ENCODE peak calls at places on chromosomes 16 and 17, in four cellular contexts. One of them, this sample, is unnamed.

GRCh38 chr16:25838724-25839186 is 147.0 kb downstream of the HS3ST4 start:
- DNase-seq in effector memory CD4-positive, alpha-beta T cell: no peak
- DNase-seq in pulmonary artery endothelial cell: peak
- DNase-seq in glutamatergic neuron: no peak
- DNase-seq in this sample: no peak

GRCh38 chr16:17278988-17279387 is 191.8 kb downstream of the XYLT1 start:
- DNase-seq in effector memory CD4-positive, alpha-beta T cell: no peak
- DNase-seq in pulmonary artery endothelial cell: no peak
- DNase-seq in glutamatergic neuron: no peak
- DNase-seq in this sample: no peak

GRCh38 chr16:70422543-70422942 is 16.4 kb downstream of the ST3GAL2 start:
- DNase-seq in effector memory CD4-positive, alpha-beta T cell: no peak
- DNase-seq in pulmonary artery endothelial cell: no peak
- DNase-seq in glutamatergic neuron: no peak
- DNase-seq in this sample: no peak

GRCh38 chr17:13513039-13513405 is 88.7 kb downstream of the HS3ST3A1 start:
- DNase-seq in effector memory CD4-positive, alpha-beta T cell: no peak
- DNase-seq in pulmonary artery endothelial cell: no peak
- DNase-seq in glutamatergic neuron: no peak
- DNase-seq in this sample: no peak

GRCh38 chr17:33375783-33376182 is 82.7 kb upstream of the ASIC2 start:
- DNase-seq in effector memory CD4-positive, alpha-beta T cell: no peak
- DNase-seq in pulmonary artery endothelial cell: no peak
- DNase-seq in glutamatergic neuron: no peak
- DNase-seq in this sample: no peak

GRCh38 chr16:69286941-69287713 is 24.0 kb upstream of the VPS4A start:
- DNase-seq in effector memory CD4-positive, alpha-beta T cell: no peak
- DNase-seq in pulmonary artery endothelial cell: no peak
- DNase-seq in glutamatergic neuron: no peak
- DNase-seq in this sample: no peak

GRCh38 chr17:79947351-79948031 is 88.2 kb downstream of the TBC1D16 start:
- DNase-seq in effector memory CD4-positive, alpha-beta T cell: no peak
- DNase-seq in pulmonary artery endothelial cell: no peak
- DNase-seq in glutamatergic neuron: no peak
- DNase-seq in this sample: no peak

GRCh38 chr17:68435361-68435760 is 21.9 kb downstream of the WIPI1 start:
- DNase-seq in effector memory CD4-positive, alpha-beta T cell: no peak
- DNase-seq in pulmonary artery endothelial cell: no peak
- DNase-seq in glutamatergic neuron: no peak
- DNase-seq in this sample: no peak

GRCh38 chr16:78919852-78920251 is 680.7 kb downstream of the MAF start:
- DNase-seq in effector memory CD4-positive, alpha-beta T cell: no peak
- DNase-seq in pulmonary artery endothelial cell: no peak
- DNase-seq in glutamatergic neuron: no peak
- DNase-seq in this sample: no peak

GRCh38 chr17:61487161-61487654 is 35.0 kb downstream of the TBX4 start:
- DNase-seq in effector memory CD4-positive, alpha-beta T cell: no peak
- DNase-seq in pulmonary artery endothelial cell: no peak
- DNase-seq in glutamatergic neuron: no peak
- DNase-seq in this sample: no peak

GRCh38 chr16:1169285-1170075 is 16.6 kb downstream of the CACNA1H start:
- DNase-seq in effector memory CD4-positive, alpha-beta T cell: no peak
- DNase-seq in pulmonary artery endothelial cell: no peak
- DNase-seq in glutamatergic neuron: peak
- DNase-seq in this sample: no peak

GRCh38 chr17:41697122-41697962 is 8.7 kb downstream of the EIF1 start:
- DNase-seq in effector memory CD4-positive, alpha-beta T cell: no peak
- DNase-seq in pulmonary artery endothelial cell: no peak
- DNase-seq in glutamatergic neuron: no peak
- DNase-seq in this sample: no peak

GRCh38 chr16:23847938-23848337 is 12.2 kb downstream of the PRKCB start:
- DNase-seq in effector memory CD4-positive, alpha-beta T cell: peak
- DNase-seq in pulmonary artery endothelial cell: no peak
- DNase-seq in glutamatergic neuron: no peak
- DNase-seq in this sample: no peak

GRCh38 chr17:4808378-4808767 is 1.4 kb downstream of the PLD2 start:
- DNase-seq in effector memory CD4-positive, alpha-beta T cell: no peak
- DNase-seq in pulmonary artery endothelial cell: no peak
- DNase-seq in glutamatergic neuron: no peak
- DNase-seq in this sample: no peak

GRCh38 chr17:40936976-40937375 is 470 bp downstream of the KRT23 start:
- DNase-seq in effector memory CD4-positive, alpha-beta T cell: no peak
- DNase-seq in pulmonary artery endothelial cell: no peak
- DNase-seq in glutamatergic neuron: no peak
- DNase-seq in this sample: no peak

GRCh38 chr17:81612172-81612571 is 24.7 kb downstream of the NPLOC4 start:
- DNase-seq in effector memory CD4-positive, alpha-beta T cell: no peak
- DNase-seq in pulmonary artery endothelial cell: no peak
- DNase-seq in glutamatergic neuron: peak
- DNase-seq in this sample: no peak

GRCh38 chr17:31856750-31857149 is 2.3 kb downstream of the COPRS start:
- DNase-seq in effector memory CD4-positive, alpha-beta T cell: no peak
- DNase-seq in pulmonary artery endothelial cell: no peak
- DNase-seq in glutamatergic neuron: no peak
- DNase-seq in this sample: no peak

GRCh38 chr16:29815032-29815721 is 775 bp upstream of the PAGR1 start:
- DNase-seq in effector memory CD4-positive, alpha-beta T cell: no peak
- DNase-seq in pulmonary artery endothelial cell: no peak
- DNase-seq in glutamatergic neuron: no peak
- DNase-seq in this sample: peak

GRCh38 chr16:54431041-54431996 is 144.7 kb upstream of the IRX3 start:
- DNase-seq in effector memory CD4-positive, alpha-beta T cell: no peak
- DNase-seq in pulmonary artery endothelial cell: no peak
- DNase-seq in glutamatergic neuron: no peak
- DNase-seq in this sample: no peak

GRCh38 chr17:79162012-79162577 is 87.5 kb downstream of the ENGASE start:
- DNase-seq in effector memory CD4-positive, alpha-beta T cell: no peak
- DNase-seq in pulmonary artery endothelial cell: no peak
- DNase-seq in glutamatergic neuron: no peak
- DNase-seq in this sample: no peak

GRCh38 chr17:64095144-64095882 is 34.6 kb downstream of the ERN1 start:
- DNase-seq in effector memory CD4-positive, alpha-beta T cell: no peak
- DNase-seq in pulmonary artery endothelial cell: no peak
- DNase-seq in glutamatergic neuron: no peak
- DNase-seq in this sample: no peak

GRCh38 chr17:68565656-68566055 is 35.5 kb downstream of the FAM20A start:
- DNase-seq in effector memory CD4-positive, alpha-beta T cell: no peak
- DNase-seq in pulmonary artery endothelial cell: no peak
- DNase-seq in glutamatergic neuron: no peak
- DNase-seq in this sample: no peak

GRCh38 chr16:86619263-86619935 is 41.0 kb downstream of the FOXL1 start:
- DNase-seq in effector memory CD4-positive, alpha-beta T cell: no peak
- DNase-seq in pulmonary artery endothelial cell: no peak
- DNase-seq in glutamatergic neuron: no peak
- DNase-seq in this sample: no peak

GRCh38 chr17:67016039-67016762 is 28.2 kb upstream of the CACNG1 start:
- DNase-seq in effector memory CD4-positive, alpha-beta T cell: no peak
- DNase-seq in pulmonary artery endothelial cell: no peak
- DNase-seq in glutamatergic neuron: no peak
- DNase-seq in this sample: no peak

GRCh38 chr17:49891694-49892389 is 44.0 kb upstream of the TAC4 start:
- DNase-seq in effector memory CD4-positive, alpha-beta T cell: no peak
- DNase-seq in pulmonary artery endothelial cell: no peak
- DNase-seq in glutamatergic neuron: no peak
- DNase-seq in this sample: no peak

GRCh38 chr16:89723279-89724250 is 2.2 kb downstream of the ZNF276 start:
- DNase-seq in effector memory CD4-positive, alpha-beta T cell: peak
- DNase-seq in pulmonary artery endothelial cell: no peak
- DNase-seq in glutamatergic neuron: no peak
- DNase-seq in this sample: peak

GRCh38 chr17:5786510-5786875 is 202.2 kb upstream of the NLRP1 start:
- DNase-seq in effector memory CD4-positive, alpha-beta T cell: no peak
- DNase-seq in pulmonary artery endothelial cell: no peak
- DNase-seq in glutamatergic neuron: no peak
- DNase-seq in this sample: no peak

GRCh38 chr17:19454074-19454473 is 43.0 kb downstream of the RNF112 start:
- DNase-seq in effector memory CD4-positive, alpha-beta T cell: no peak
- DNase-seq in pulmonary artery endothelial cell: no peak
- DNase-seq in glutamatergic neuron: no peak
- DNase-seq in this sample: no peak

This sample was measured in activated T-helper 1 cell treated with Interleukin-2 at 50 U/mL for 16 hours.